ENCODE peak calls at places on chromosomes 7 and 10, in nine cellular contexts. One of them, this sample, is unnamed.

GRCh38 chr10:127254276-127254675 is 57.9 kb upstream of the INSYN2A start:
- DNase-seq in hepatocyte: no peak
- DNase-seq in T-cell: no peak
- DNase-seq in stimulated activated CD8-positive, alpha-beta memory T cell treated with anti-CD3 and anti-CD28 coated beads, Interleukin-2, amount 100 ng/mL, for 48 hours: no peak
- DNase-seq in NCI-H774: no peak
- DNase-seq in AG09309: no peak
- DNase-seq in cerebellar cortex: no peak
- DNase-seq in activated CD8-positive, alpha-beta memory T cell treated with anti-CD3 and anti-CD28 coated beads for 1 hour: no peak
- DNase-seq in omental fat pad: no peak
- DNase-seq in this sample: no peak

GRCh38 chr7:128906766-128907559 is 3.5 kb downstream of the KCP start:
- DNase-seq in AG09309: no peak
- DNase-seq in cerebellar cortex: no peak
- DNase-seq in activated CD8-positive, alpha-beta memory T cell treated with anti-CD3 and anti-CD28 coated beads for 1 hour: no peak
- DNase-seq in NCI-H774: no peak
- DNase-seq in omental fat pad: peak; percentile 14
- DNase-seq in stimulated activated CD8-positive, alpha-beta memory T cell treated with anti-CD3 and anti-CD28 coated beads, Interleukin-2, amount 100 ng/mL, for 48 hours: no peak
- DNase-seq in hepatocyte: no peak
- DNase-seq in T-cell: no peak
- DNase-seq in this sample: no peak

GRCh38 chr10:91220954-91221696 is 662 bp downstream of the PCGF5 start:
- DNase-seq in activated CD8-positive, alpha-beta memory T cell treated with anti-CD3 and anti-CD28 coated beads for 1 hour: no peak
- DNase-seq in cerebellar cortex: peak; percentile 7
- DNase-seq in hepatocyte: no peak
- DNase-seq in omental fat pad: no peak
- DNase-seq in NCI-H774: no peak
- DNase-seq in stimulated activated CD8-positive, alpha-beta memory T cell treated with anti-CD3 and anti-CD28 coated beads, Interleukin-2, amount 100 ng/mL, for 48 hours: peak; percentile 17
- DNase-seq in AG09309: no peak
- DNase-seq in T-cell: no peak
- DNase-seq in this sample: no peak

GRCh38 chr7:44958645-44959344 is 20.0 kb downstream of the MYO1G start:
- DNase-seq in T-cell: no peak
- DNase-seq in omental fat pad: no peak
- DNase-seq in AG09309: no peak
- DNase-seq in cerebellar cortex: no peak
- DNase-seq in stimulated activated CD8-positive, alpha-beta memory T cell treated with anti-CD3 and anti-CD28 coated beads, Interleukin-2, amount 100 ng/mL, for 48 hours: no peak
- DNase-seq in hepatocyte: no peak
- DNase-seq in activated CD8-positive, alpha-beta memory T cell treated with anti-CD3 and anti-CD28 coated beads for 1 hour: no peak
- DNase-seq in NCI-H774: no peak
- DNase-seq in this sample: peak; percentile 2

GRCh38 chr10:66455304-66455703 is 470.5 kb upstream of the LRRTM3 start:
- DNase-seq in activated CD8-positive, alpha-beta memory T cell treated with anti-CD3 and anti-CD28 coated beads for 1 hour: no peak
- DNase-seq in cerebellar cortex: no peak
- DNase-seq in hepatocyte: no peak
- DNase-seq in NCI-H774: no peak
- DNase-seq in AG09309: no peak
- DNase-seq in stimulated activated CD8-positive, alpha-beta memory T cell treated with anti-CD3 and anti-CD28 coated beads, Interleukin-2, amount 100 ng/mL, for 48 hours: no peak
- DNase-seq in omental fat pad: no peak
- DNase-seq in T-cell: no peak
- DNase-seq in this sample: no peak

GRCh38 chr10:30687698-30688213 is 58.2 kb upstream of the LYZL2 start:
- DNase-seq in omental fat pad: peak; percentile 66
- DNase-seq in T-cell: peak; percentile 74
- DNase-seq in stimulated activated CD8-positive, alpha-beta memory T cell treated with anti-CD3 and anti-CD28 coated beads, Interleukin-2, amount 100 ng/mL, for 48 hours: peak; percentile 80
- DNase-seq in NCI-H774: peak; percentile 32
- DNase-seq in AG09309: no peak
- DNase-seq in cerebellar cortex: peak; percentile 36
- DNase-seq in hepatocyte: peak; percentile 85
- DNase-seq in activated CD8-positive, alpha-beta memory T cell treated with anti-CD3 and anti-CD28 coated beads for 1 hour: peak; percentile 62
- DNase-seq in this sample: peak; percentile 80

GRCh38 chr7:24722386-24723177 is 34.7 kb downstream of the GSDME start:
- DNase-seq in NCI-H774: no peak
- DNase-seq in activated CD8-positive, alpha-beta memory T cell treated with anti-CD3 and anti-CD28 coated beads for 1 hour: no peak
- DNase-seq in hepatocyte: peak; percentile 52
- DNase-seq in T-cell: no peak
- DNase-seq in cerebellar cortex: peak; percentile 42
- DNase-seq in stimulated activated CD8-positive, alpha-beta memory T cell treated with anti-CD3 and anti-CD28 coated beads, Interleukin-2, amount 100 ng/mL, for 48 hours: no peak
- DNase-seq in AG09309: no peak
- DNase-seq in omental fat pad: no peak
- DNase-seq in this sample: no peak

GRCh38 chr10:11177926-11178453 is 160.3 kb downstream of the CELF2 start:
- DNase-seq in omental fat pad: no peak
- DNase-seq in T-cell: no peak
- DNase-seq in NCI-H774: no peak
- DNase-seq in hepatocyte: no peak
- DNase-seq in stimulated activated CD8-positive, alpha-beta memory T cell treated with anti-CD3 and anti-CD28 coated beads, Interleukin-2, amount 100 ng/mL, for 48 hours: no peak
- DNase-seq in AG09309: no peak
- DNase-seq in cerebellar cortex: no peak
- DNase-seq in activated CD8-positive, alpha-beta memory T cell treated with anti-CD3 and anti-CD28 coated beads for 1 hour: no peak
- DNase-seq in this sample: no peak

GRCh38 chr7:19001854-19002253 is 115.6 kb downstream of the TWIST1 start:
- DNase-seq in NCI-H774: no peak
- DNase-seq in T-cell: no peak
- DNase-seq in stimulated activated CD8-positive, alpha-beta memory T cell treated with anti-CD3 and anti-CD28 coated beads, Interleukin-2, amount 100 ng/mL, for 48 hours: no peak
- DNase-seq in hepatocyte: no peak
- DNase-seq in AG09309: no peak
- DNase-seq in activated CD8-positive, alpha-beta memory T cell treated with anti-CD3 and anti-CD28 coated beads for 1 hour: no peak
- DNase-seq in cerebellar cortex: no peak
- DNase-seq in omental fat pad: no peak
- DNase-seq in this sample: no peak

GRCh38 chr10:52442576-52442975 is 128.5 kb downstream of the DKK1 start:
- DNase-seq in cerebellar cortex: no peak
- DNase-seq in stimulated activated CD8-positive, alpha-beta memory T cell treated with anti-CD3 and anti-CD28 coated beads, Interleukin-2, amount 100 ng/mL, for 48 hours: no peak
- DNase-seq in hepatocyte: no peak
- DNase-seq in T-cell: no peak
- DNase-seq in NCI-H774: no peak
- DNase-seq in activated CD8-positive, alpha-beta memory T cell treated with anti-CD3 and anti-CD28 coated beads for 1 hour: no peak
- DNase-seq in AG09309: no peak
- DNase-seq in omental fat pad: no peak
- DNase-seq in this sample: no peak

GRCh38 chr7:55369427-55369826 is 4.3 kb downstream of the LANCL2 start:
- DNase-seq in cerebellar cortex: no peak
- DNase-seq in activated CD8-positive, alpha-beta memory T cell treated with anti-CD3 and anti-CD28 coated beads for 1 hour: no peak
- DNase-seq in T-cell: no peak
- DNase-seq in stimulated activated CD8-positive, alpha-beta memory T cell treated with anti-CD3 and anti-CD28 coated beads, Interleukin-2, amount 100 ng/mL, for 48 hours: no peak
- DNase-seq in AG09309: peak; percentile 90
- DNase-seq in hepatocyte: no peak
- DNase-seq in NCI-H774: no peak
- DNase-seq in omental fat pad: no peak
- DNase-seq in this sample: no peak

GRCh38 chr7:112938895-112939588 is 147.6 kb downstream of the GPR85 start:
- DNase-seq in activated CD8-positive, alpha-beta memory T cell treated with anti-CD3 and anti-CD28 coated beads for 1 hour: no peak
- DNase-seq in T-cell: peak; percentile 14
- DNase-seq in NCI-H774: no peak
- DNase-seq in AG09309: no peak
- DNase-seq in cerebellar cortex: peak; percentile 42
- DNase-seq in hepatocyte: peak; percentile 76
- DNase-seq in stimulated activated CD8-positive, alpha-beta memory T cell treated with anti-CD3 and anti-CD28 coated beads, Interleukin-2, amount 100 ng/mL, for 48 hours: peak; percentile 26
- DNase-seq in omental fat pad: peak; percentile 23
- DNase-seq in this sample: peak; percentile 17

GRCh38 chr7:129343099-129343700 is 91.0 kb upstream of the STRIP2 start:
- DNase-seq in NCI-H774: peak; percentile 15
- DNase-seq in T-cell: no peak
- DNase-seq in omental fat pad: no peak
- DNase-seq in activated CD8-positive, alpha-beta memory T cell treated with anti-CD3 and anti-CD28 coated beads for 1 hour: no peak
- DNase-seq in hepatocyte: peak; percentile 57
- DNase-seq in stimulated activated CD8-positive, alpha-beta memory T cell treated with anti-CD3 and anti-CD28 coated beads, Interleukin-2, amount 100 ng/mL, for 48 hours: no peak
- DNase-seq in AG09309: no peak
- DNase-seq in cerebellar cortex: peak; percentile 76
- DNase-seq in this sample: peak; percentile 3

This sample was measured in T-helper 1 cell.